ENCODE peak calls at places on chromosomes 3 and 15, in six cellular contexts. B is effector memory CD4-positive, alpha-beta T cell; M is PC-9; J is ovary; P is left ventricle myocardium inferior; I is fibroblast of lung. L is an unnamed sample.

GRCh38 chr3:11154036-11154952 is at the start of gene HRH1:
- DNase-seq in P (peak; percentile 35), B (no peak), M (peak; percentile 36), J (peak; percentile 61), I (peak; percentile 30), L (no peak)

GRCh38 chr15:22838292-22839042 is at the start of gene NIPA2:
- DNase-seq in P (peak; percentile 98), B (peak; percentile 98), M (peak; percentile 99), I (peak; percentile 96), J (peak; percentile 100), L (peak; percentile 88)

GRCh38 chr15:95884276-95884675 is 446.2 kb upstream of the NR2F2 start:
- DNase-seq in M (no peak), J (no peak), B (no peak), P (no peak), I (peak; percentile 14), L (no peak)

GRCh38 chr3:195697582-195698324 is 23.0 kb upstream of the MUC20 start:
- DNase-seq in P (no peak), I (peak; percentile 92), J (no peak), M (peak; percentile 77), B (no peak), L (no peak)

GRCh38 chr3:41681479-41681878 is 280.4 kb downstream of the ULK4 start:
- DNase-seq in B (no peak), M (peak; percentile 35), P (no peak), I (peak; percentile 97), J (no peak), L (no peak)

GRCh38 chr15:100803158-100803440 is 76.5 kb upstream of the ALDH1A3 start:
- DNase-seq in B (no peak), J (no peak), I (no peak), P (no peak), M (no peak), L (no peak)

GRCh38 chr15:56251315-56252091 is 7.8 kb upstream of the RFX7 start:
- DNase-seq in I (no peak), P (no peak), J (no peak), M (no peak), B (no peak), L (no peak)

GRCh38 chr15:74240002-74240568 is 4.0 kb downstream of the CCDC33 start:
- DNase-seq in I (peak; percentile 71), M (peak; percentile 97), J (peak; percentile 57), B (no peak), P (peak; percentile 85), L (no peak)

GRCh38 chr3:38843898-38844297 is 27.9 kb upstream of the SCN10A start:
- DNase-seq in M (no peak), B (no peak), J (no peak), P (no peak), I (peak; percentile 44), L (no peak)

GRCh38 chr3:168877899-168878298 is 782.2 kb upstream of the GOLIM4 start:
- DNase-seq in B (no peak), P (no peak), M (peak; percentile 60), J (no peak), I (no peak), L (no peak)

GRCh38 chr15:77507151-77507847 is 86.6 kb downstream of the HMG20A start:
- DNase-seq in M (peak; percentile 70), I (peak; percentile 23), B (no peak), J (peak; percentile 66), P (peak; percentile 75), L (peak; percentile 39)

GRCh38 chr3:190840146-190840545 is 22.3 kb downstream of the GMNC start:
- DNase-seq in B (no peak), I (peak; percentile 11), J (no peak), M (no peak), P (no peak), L (no peak)

GRCh38 chr3:48125026-48125704 is 63.1 kb downstream of the CDC25A start:
- DNase-seq in P (no peak), I (peak; percentile 95), B (no peak), J (peak; percentile 68), M (peak; percentile 11), L (no peak)

GRCh38 chr3:139213936-139214335 is 129.9 kb upstream of the MRPS22 start:
- DNase-seq in J (no peak), I (no peak), B (no peak), P (no peak), M (no peak), L (no peak)

GRCh38 chr3:160134964-160135363 is 90.3 kb upstream of the C3orf80 start:
- DNase-seq in B (no peak), I (peak; percentile 54), P (no peak), J (no peak), M (no peak), L (no peak)

GRCh38 chr15:31396881-31397560 is 70.4 kb downstream of the KLF13 start:
- DNase-seq in P (peak; percentile 94), M (peak; percentile 40), I (peak; percentile 68), J (peak; percentile 76), B (no peak), L (no peak)

GRCh38 chr3:178275793-178276192 is 260.4 kb upstream of the KCNMB2 start:
- DNase-seq in P (no peak), M (no peak), I (peak; percentile 69), B (no peak), J (no peak), L (no peak)

GRCh38 chr3:159127021-159127392 is 325.2 kb downstream of the MFSD1 start:
- DNase-seq in I (no peak), B (no peak), J (no peak), M (no peak), P (no peak), L (no peak)

GRCh38 chr3:178699810-178700209 is 163.6 kb downstream of the KCNMB2 start:
- DNase-seq in B (no peak), I (peak; percentile 5), P (no peak), M (no peak), J (no peak), L (no peak)

GRCh38 chr3:69926385-69926784 is 73.1 kb upstream of the SAMMSON start:
- DNase-seq in B (no peak), J (no peak), I (no peak), P (no peak), M (no peak), L (peak; percentile 23)

GRCh38 chr15:42035362-42035761 is 14.5 kb upstream of the PLA2G4E start:
- DNase-seq in B (no peak), M (no peak), P (no peak), J (no peak), I (peak; percentile 4), L (no peak)

GRCh38 chr3:146503459-146504202 is 34.3 kb upstream of the PLSCR2 start:
- DNase-seq in B (no peak), I (peak; percentile 99), J (no peak), P (no peak), M (peak; percentile 70), L (no peak)

GRCh38 chr15:26083457-26084350 is 220.6 kb upstream of the ATP10A start:
- DNase-seq in I (peak; percentile 51), M (no peak), B (no peak), J (no peak), P (no peak), L (no peak)

GRCh38 chr3:8444883-8445282 is 56.7 kb upstream of the LMCD1 start:
- DNase-seq in J (no peak), M (no peak), I (no peak), B (no peak), P (no peak), L (no peak)

GRCh38 chr3:47425959-47426358 is 45.1 kb downstream of the PTPN23 start:
- DNase-seq in M (no peak), J (no peak), I (no peak), B (no peak), P (no peak), L (no peak)

GRCh38 chr15:83365370-83365938 is 81.0 kb upstream of the BNC1 start:
- DNase-seq in I (peak; percentile 64), M (peak; percentile 21), J (peak; percentile 38), P (peak; percentile 31), B (no peak), L (peak; percentile 26)

GRCh38 chr15:42374810-42375209 is 15.5 kb downstream of the CAPN3 start:
- DNase-seq in J (no peak), M (no peak), I (no peak), P (no peak), B (no peak), L (no peak)

GRCh38 chr15:28984421-28985375 is 98.9 kb downstream of the APBA2 start:
- DNase-seq in M (no peak), I (peak; percentile 71), B (no peak), P (no peak), J (peak; percentile 35), L (peak; percentile 88)
- H3K27ac ChIP-seq in M (no peak overlapping the region), I (peak overlapping the region; percentile 35), B (no peak overlapping the region), P (no peak overlapping the region), J (no peak overlapping the region), L (peak overlapping the region; percentile 87)

DNA sequence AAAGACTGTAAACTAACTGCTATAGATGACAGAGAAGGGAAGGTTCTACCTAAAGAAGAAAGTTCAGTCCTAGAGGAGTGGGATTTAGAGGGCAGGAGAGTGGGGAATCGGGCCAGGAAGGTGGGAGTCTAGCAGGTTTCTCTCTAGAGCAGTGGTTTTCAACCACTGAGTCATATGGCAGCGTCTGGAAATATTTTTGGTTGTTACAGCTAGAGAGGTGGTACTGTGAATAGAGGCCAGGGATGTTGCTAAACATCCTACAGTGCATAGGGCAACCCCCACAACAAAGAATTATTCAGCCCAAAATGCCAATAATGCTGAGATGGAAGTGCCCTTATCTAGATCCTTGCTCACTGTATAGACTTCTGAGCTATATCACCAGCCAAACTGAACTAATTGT is 28.7 kb downstream of the ATP1B3 start:
- DNase-seq in P (no peak), J (no peak), B (no peak), M (no peak), I (peak; percentile 57), L (no peak)
- H3K27ac ChIP-seq in P (no peak overlapping the region), J (no peak overlapping the region), B (no peak overlapping the region), M (no peak overlapping the region), I (no peak overlapping the region), L (no peak overlapping the region)

DNA sequence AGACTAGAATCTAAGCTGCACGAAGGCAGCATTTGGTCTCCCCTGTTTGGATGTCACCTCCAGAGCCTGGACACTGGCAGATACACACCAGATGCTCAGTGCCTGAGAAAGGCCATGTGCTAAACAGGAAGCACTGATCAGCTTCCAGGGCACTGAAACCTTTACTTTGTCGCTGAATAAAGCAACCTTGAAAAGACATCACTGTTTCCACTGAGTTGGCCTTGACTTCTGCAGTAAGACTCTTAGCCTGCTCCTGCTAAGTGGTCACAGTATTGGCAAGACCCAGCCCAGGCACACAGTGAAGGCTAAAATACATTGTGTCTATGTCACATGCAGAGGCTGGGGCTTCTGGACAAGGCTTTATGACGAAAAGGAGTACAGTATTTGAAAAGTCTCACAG is 104.3 kb upstream of the ICE2 start:
- DNase-seq in I (no peak), P (no peak), J (no peak), M (no peak), B (no peak), L (no peak)
- H3K27ac ChIP-seq in I (no peak overlapping the region), P (peak overlapping the region; percentile 31), J (no peak overlapping the region), M (no peak overlapping the region), B (peak overlapping the region; percentile 94), L (no peak overlapping the region)

GRCh38 chr15:70835826-70836225 is 18.1 kb downstream of the LARP6 start:
- DNase-seq in M (no peak), J (no peak), B (no peak), I (no peak), P (no peak), L (no peak)

GRCh38 chr15:70837476-70837875 is 16.5 kb downstream of the LARP6 start:
- DNase-seq in P (no peak), J (no peak), M (no peak), B (no peak), I (no peak), L (no peak)

GRCh38 chr15:70834999-70835398 is 19.0 kb downstream of the LARP6 start:
- DNase-seq in M (no peak), J (no peak), I (no peak), B (no peak), P (no peak), L (no peak)

GRCh38 chr15:70833897-70834765 is 19.8 kb downstream of the LARP6 start:
- DNase-seq in B (no peak), J (no peak), I (peak; percentile 82), M (peak; percentile 75), P (no peak), L (no peak)

GRCh38 chr15:70835415-70835814 is 18.5 kb downstream of the LARP6 start:
- DNase-seq in I (no peak), J (peak; percentile 64), B (no peak), M (no peak), P (peak; percentile 86), L (no peak)
- H3K27ac ChIP-seq in I (no peak overlapping the region), J (no peak overlapping the region), B (no peak overlapping the region), M (no peak overlapping the region), P (peak overlapping the region; percentile 83), L (peak overlapping the region; percentile 11)